ENCODE peak calls at places on chromosomes 7 and 10, in five cellular contexts. One of them, this sample, is unnamed.
A peak's percentile ranks its signal among the peaks of the same experiment; 100 is the strongest.

GRCh38 chr7:16462618-16463017 is 2.9 kb downstream of the SOSTDC1 start:
- DNase-seq in HEK293T: no peak
- DNase-seq in SK-N-SH: no peak
- DNase-seq in HepG2: no peak
- DNase-seq in K562: no peak
- DNase-seq in this sample: no peak

GRCh38 chr10:17115683-17116082 is 13.9 kb downstream of the CUBN start:
- DNase-seq in HEK293T: no peak
- DNase-seq in SK-N-SH: no peak
- DNase-seq in HepG2: no peak
- DNase-seq in K562: no peak
- DNase-seq in this sample: no peak

GRCh38 chr10:53697038-53697437 is 924.5 kb upstream of the MBL2 start:
- DNase-seq in HEK293T: peak; percentile 8
- DNase-seq in SK-N-SH: no peak
- DNase-seq in HepG2: no peak
- DNase-seq in K562: no peak
- DNase-seq in this sample: no peak

GRCh38 chr10:79436066-79436849 is 9.2 kb downstream of the ZCCHC24 start:
- DNase-seq in HEK293T: no peak
- DNase-seq in SK-N-SH: no peak
- DNase-seq in HepG2: no peak
- DNase-seq in K562: no peak
- DNase-seq in this sample: no peak

GRCh38 chr7:27132214-27132613 is 1.7 kb upstream of the HOXA4 start:
- DNase-seq in HEK293T: no peak
- DNase-seq in SK-N-SH: no peak
- DNase-seq in HepG2: no peak
- DNase-seq in K562: no peak
- DNase-seq in this sample: no peak

GRCh38 chr10:47146571-47146970 is 153.4 kb upstream of the GDF10 start:
- DNase-seq in HEK293T: no peak
- DNase-seq in SK-N-SH: no peak
- DNase-seq in HepG2: no peak
- DNase-seq in K562: no peak
- DNase-seq in this sample: no peak

GRCh38 chr7:107564553-107565298 is 955 bp downstream of the DUS4L start:
- DNase-seq in HEK293T: no peak
- DNase-seq in SK-N-SH: no peak
- DNase-seq in HepG2: no peak
- DNase-seq in K562: no peak
- DNase-seq in this sample: no peak

GRCh38 chr10:6164271-6165095 is 38.2 kb upstream of the PFKFB3 start:
- DNase-seq in HEK293T: no peak
- DNase-seq in SK-N-SH: no peak
- DNase-seq in HepG2: no peak
- DNase-seq in K562: no peak
- DNase-seq in this sample: no peak

GRCh38 chr7:39574673-39575349 is 8.6 kb downstream of the YAE1 start:
- DNase-seq in HEK293T: no peak
- DNase-seq in SK-N-SH: no peak
- DNase-seq in HepG2: no peak
- DNase-seq in K562: no peak
- DNase-seq in this sample: no peak

GRCh38 chr7:16129431-16130126 is 291.8 kb downstream of the CRPPA start:
- DNase-seq in HEK293T: peak; percentile 7
- DNase-seq in SK-N-SH: no peak
- DNase-seq in HepG2: no peak
- DNase-seq in K562: no peak
- DNase-seq in this sample: no peak

GRCh38 chr10:46052791-46053375 is 6.8 kb upstream of the MSMB start:
- DNase-seq in HEK293T: no peak
- DNase-seq in SK-N-SH: no peak
- DNase-seq in HepG2: no peak
- DNase-seq in K562: no peak
- DNase-seq in this sample: no peak

GRCh38 chr10:121539757-121540156 is 58.5 kb downstream of the FGFR2 start:
- DNase-seq in HEK293T: no peak
- DNase-seq in SK-N-SH: no peak
- DNase-seq in HepG2: no peak
- DNase-seq in K562: no peak
- DNase-seq in this sample: no peak

GRCh38 chr7:44158060-44158872 is 17.1 kb upstream of the MYL7 start:
- DNase-seq in HEK293T: no peak
- DNase-seq in SK-N-SH: peak; percentile 69
- DNase-seq in HepG2: no peak
- DNase-seq in K562: no peak
- DNase-seq in this sample: no peak

GRCh38 chr10:24519950-24520349 is 203.7 kb downstream of the ARHGAP21 start:
- DNase-seq in HEK293T: no peak
- DNase-seq in SK-N-SH: no peak
- DNase-seq in HepG2: no peak
- DNase-seq in K562: no peak
- DNase-seq in this sample: no peak

GRCh38 chr10:91250341-91250740 is 29.9 kb downstream of the PCGF5 start:
- DNase-seq in HEK293T: no peak
- DNase-seq in SK-N-SH: no peak
- DNase-seq in HepG2: no peak
- DNase-seq in K562: no peak
- DNase-seq in this sample: no peak

GRCh38 chr7:139693651-139694388 is 84.0 kb downstream of the HIPK2 start:
- DNase-seq in HEK293T: no peak
- DNase-seq in SK-N-SH: no peak
- DNase-seq in HepG2: no peak
- DNase-seq in K562: no peak
- DNase-seq in this sample: no peak

DNA sequence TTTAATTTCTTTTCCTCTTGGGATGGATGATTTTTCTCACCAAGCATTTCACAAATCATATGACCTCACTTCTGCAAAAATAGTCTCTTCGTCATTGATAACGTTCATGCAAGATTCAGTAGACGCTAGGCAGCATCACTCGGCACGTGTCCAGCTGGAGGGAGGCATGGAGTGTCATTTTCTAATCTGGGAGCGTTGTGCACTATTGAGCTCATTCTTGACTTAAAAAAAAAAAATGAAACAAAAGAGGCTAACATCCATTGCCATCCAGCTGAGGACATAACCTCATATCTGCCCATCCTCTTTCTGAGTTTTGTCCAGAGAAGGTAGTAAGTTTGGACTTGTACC is 56.2 kb downstream of the COL17A1 start:
- DNase-seq in HEK293T: no peak
- DNase-seq in SK-N-SH: no peak
- DNase-seq in HepG2: no peak
- DNase-seq in K562: no peak
- DNase-seq in this sample: no peak
- TF ChIP-seq FOXM1 in HEK293T: no peak
- TF ChIP-seq FOXM1 in SK-N-SH: no peak
- TF ChIP-seq FOXM1 in HepG2: no peak
- TF ChIP-seq FOXM1 in K562: no peak
- TF ChIP-seq FOXM1 in this sample: no peak

DNA sequence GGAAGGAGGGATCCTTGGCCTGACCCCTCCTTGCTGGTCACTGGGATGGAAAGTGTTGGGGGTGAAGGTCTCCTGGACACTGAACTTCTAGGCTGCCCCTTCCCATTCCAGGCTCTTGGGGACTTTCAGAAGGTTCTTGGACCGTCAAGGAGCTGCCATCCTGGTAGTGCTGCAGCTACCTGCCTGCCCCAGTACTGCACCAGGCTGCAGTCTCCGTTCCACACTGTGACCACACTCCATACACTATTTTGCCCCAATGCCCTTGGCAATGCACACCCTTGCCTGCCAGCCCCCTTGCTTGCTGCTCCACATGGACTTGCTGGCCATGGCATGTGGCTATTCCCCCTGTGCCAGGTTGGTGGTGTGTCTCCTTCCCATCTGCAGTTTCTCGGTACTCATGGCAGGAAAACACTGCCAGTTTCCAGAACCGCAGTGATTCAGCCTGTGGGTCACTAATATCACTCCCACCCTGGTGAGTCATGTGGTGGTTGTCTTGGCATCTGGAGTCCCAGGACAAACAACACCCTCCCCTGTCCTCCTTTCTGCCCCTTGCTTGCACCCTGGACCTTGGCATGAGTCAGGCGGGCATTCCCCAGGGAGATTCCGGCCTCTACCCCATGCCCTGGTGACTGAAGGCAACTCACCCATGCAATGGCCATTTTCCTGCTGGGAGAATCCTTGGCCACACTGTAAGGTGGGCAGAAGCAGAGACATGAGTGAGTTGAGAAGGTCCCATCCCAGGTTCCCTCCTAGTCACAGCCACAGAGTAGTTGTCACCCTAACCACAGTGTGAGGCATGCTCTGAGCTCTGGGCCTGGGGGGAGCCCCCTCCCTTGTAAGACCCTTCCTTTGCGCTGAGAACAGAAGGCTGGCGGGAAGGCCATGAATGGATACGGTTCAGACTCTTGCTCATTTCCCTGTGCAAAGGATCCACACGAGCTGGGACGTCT is 32.8 kb downstream of the GOLGA7B start:
- DNase-seq in HEK293T: no peak
- DNase-seq in SK-N-SH: no peak
- DNase-seq in HepG2: no peak
- DNase-seq in K562: no peak
- DNase-seq in this sample: no peak
- TF ChIP-seq FOXM1 in HEK293T: no peak
- TF ChIP-seq FOXM1 in SK-N-SH: no peak
- TF ChIP-seq FOXM1 in HepG2: no peak
- TF ChIP-seq FOXM1 in K562: no peak
- TF ChIP-seq FOXM1 in this sample: no peak

GRCh38 chr7:142616842-142617241 is 132.4 kb upstream of the PRSS1 start:
- DNase-seq in HEK293T: no peak
- DNase-seq in SK-N-SH: no peak
- DNase-seq in HepG2: no peak
- DNase-seq in K562: no peak
- DNase-seq in this sample: no peak
- TF ChIP-seq FOXM1 in HEK293T: no peak
- TF ChIP-seq FOXM1 in SK-N-SH: no peak
- TF ChIP-seq FOXM1 in HepG2: no peak
- TF ChIP-seq FOXM1 in K562: no peak
- TF ChIP-seq FOXM1 in this sample: no peak

DNA sequence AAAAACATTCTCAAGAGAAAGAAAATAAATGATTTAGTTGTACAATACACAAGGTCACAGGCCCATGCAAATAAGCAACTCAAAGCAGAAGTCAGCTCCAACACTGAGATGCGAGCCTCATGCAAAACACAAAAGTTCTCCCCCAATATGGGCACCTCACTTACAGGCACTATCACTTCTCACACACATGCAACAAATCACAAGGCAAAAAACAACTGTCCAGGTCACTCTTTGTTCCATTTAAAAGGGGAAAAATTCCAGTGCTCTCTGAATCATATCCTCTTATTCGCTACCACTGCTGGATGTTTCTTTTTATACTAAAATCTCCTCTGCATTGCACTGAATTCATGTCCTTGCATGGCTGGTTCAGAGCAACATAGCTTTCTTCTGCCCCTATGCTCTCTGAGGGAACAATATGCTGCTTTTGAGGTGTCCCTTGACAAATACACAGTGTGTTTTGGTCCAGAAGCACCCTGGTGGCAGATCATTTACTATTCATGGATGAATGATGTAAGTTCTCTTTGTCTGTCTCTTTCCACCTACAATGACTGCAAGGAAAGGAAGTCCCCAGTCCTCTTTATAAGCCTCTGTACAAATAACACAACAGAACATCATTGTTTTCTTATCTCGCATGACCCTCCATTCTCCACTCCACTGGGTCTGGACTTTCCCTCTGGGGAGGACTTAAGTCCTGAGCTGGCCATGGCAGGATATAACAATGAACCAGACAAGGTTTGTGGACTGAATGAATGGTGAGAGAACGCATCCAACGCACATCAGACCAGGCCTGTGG is 85.4 kb upstream of the GSDME start:
- DNase-seq in HEK293T: no peak
- DNase-seq in SK-N-SH: no peak
- DNase-seq in HepG2: peak; percentile 93
- DNase-seq in K562: no peak
- DNase-seq in this sample: no peak
- TF ChIP-seq FOXM1 in HEK293T: no peak
- TF ChIP-seq FOXM1 in SK-N-SH: no peak
- TF ChIP-seq FOXM1 in HepG2: no peak
- TF ChIP-seq FOXM1 in K562: no peak
- TF ChIP-seq FOXM1 in this sample: peak; percentile 48

GRCh38 chr10:29446327-29446726 is 157.5 kb downstream of the LYZL1 start:
- DNase-seq in HEK293T: no peak
- DNase-seq in SK-N-SH: no peak
- DNase-seq in HepG2: no peak
- DNase-seq in K562: no peak
- DNase-seq in this sample: no peak

GRCh38 chr10:29454250-29454649 is 165.4 kb downstream of the LYZL1 start:
- DNase-seq in HEK293T: no peak
- DNase-seq in SK-N-SH: no peak
- DNase-seq in HepG2: no peak
- DNase-seq in K562: no peak
- DNase-seq in this sample: no peak

GRCh38 chr10:29448125-29448524 is 159.3 kb downstream of the LYZL1 start:
- DNase-seq in HEK293T: no peak
- DNase-seq in SK-N-SH: no peak
- DNase-seq in HepG2: no peak
- DNase-seq in K562: no peak
- DNase-seq in this sample: no peak

GRCh38 chr10:29451946-29452345 is 163.1 kb downstream of the LYZL1 start:
- DNase-seq in HEK293T: no peak
- DNase-seq in SK-N-SH: no peak
- DNase-seq in HepG2: no peak
- DNase-seq in K562: no peak
- DNase-seq in this sample: no peak

GRCh38 chr10:29450405-29450804 is 161.5 kb downstream of the LYZL1 start:
- DNase-seq in HEK293T: no peak
- DNase-seq in SK-N-SH: no peak
- DNase-seq in HepG2: no peak
- DNase-seq in K562: no peak
- DNase-seq in this sample: no peak
- TF ChIP-seq FOXM1 in HEK293T: no peak
- TF ChIP-seq FOXM1 in SK-N-SH: no peak
- TF ChIP-seq FOXM1 in HepG2: no peak
- TF ChIP-seq FOXM1 in K562: no peak
- TF ChIP-seq FOXM1 in this sample: no peak